ENCODE peak calls at places on chromosome 18, in six cellular contexts. One of them, this sample, is unnamed.

GRCh38 chr18:57243624-57244179 is 96.8 kb downstream of the BOD1L2 start:
- DNase-seq in endothelial cell of umbilical vein: no peak
- DNase-seq in GM23338: no peak
- DNase-seq in H1: no peak
- DNase-seq in K562: no peak
- DNase-seq in HCT116: no peak
- DNase-seq in this sample: no peak

GRCh38 chr18:24400587-24400986 is 3.0 kb upstream of the OSBPL1A start:
- DNase-seq in K562: no peak
- DNase-seq in GM23338: no peak
- DNase-seq in H1: no peak
- DNase-seq in endothelial cell of umbilical vein: peak
- DNase-seq in HCT116: no peak
- DNase-seq in this sample: no peak

GRCh38 chr18:27378396-27379094 is 193.4 kb upstream of the CHST9 start:
- DNase-seq in GM23338: no peak
- DNase-seq in HCT116: no peak
- DNase-seq in K562: no peak
- DNase-seq in H1: no peak
- DNase-seq in endothelial cell of umbilical vein: peak
- DNase-seq in this sample: no peak

GRCh38 chr18:62523631-62524442 is 1.0 kb downstream of the ZCCHC2 start:
- DNase-seq in K562: peak
- DNase-seq in H1: peak
- DNase-seq in HCT116: no peak
- DNase-seq in endothelial cell of umbilical vein: peak
- DNase-seq in GM23338: peak
- DNase-seq in this sample: no peak

GRCh38 chr18:40849856-40850255 is 1105.2 kb upstream of the PIK3C3 start:
- DNase-seq in GM23338: no peak
- DNase-seq in K562: no peak
- DNase-seq in H1: no peak
- DNase-seq in HCT116: no peak
- DNase-seq in endothelial cell of umbilical vein: no peak
- DNase-seq in this sample: no peak

GRCh38 chr18:75244336-75244735 is 33.7 kb downstream of the TSHZ1 start:
- DNase-seq in endothelial cell of umbilical vein: no peak
- DNase-seq in GM23338: peak
- DNase-seq in K562: peak
- DNase-seq in H1: peak
- DNase-seq in HCT116: no peak
- DNase-seq in this sample: no peak

GRCh38 chr18:74499633-74500032 is 3.5 kb downstream of the CNDP2 start:
- DNase-seq in GM23338: no peak
- DNase-seq in H1: no peak
- DNase-seq in HCT116: no peak
- DNase-seq in K562: peak
- DNase-seq in endothelial cell of umbilical vein: no peak
- DNase-seq in this sample: no peak

GRCh38 chr18:9825571-9826073 is 60.2 kb upstream of the TXNDC2 start:
- DNase-seq in HCT116: peak
- DNase-seq in GM23338: no peak
- DNase-seq in H1: no peak
- DNase-seq in endothelial cell of umbilical vein: peak
- DNase-seq in K562: peak
- DNase-seq in this sample: no peak

GRCh38 chr18:24443870-24444269 is 16.6 kb upstream of the HRH4 start:
- DNase-seq in K562: no peak
- DNase-seq in H1: no peak
- DNase-seq in GM23338: no peak
- DNase-seq in endothelial cell of umbilical vein: no peak
- DNase-seq in HCT116: no peak
- DNase-seq in this sample: no peak

GRCh38 chr18:67504739-67505138 is 11.8 kb downstream of the DSEL start:
- DNase-seq in endothelial cell of umbilical vein: no peak
- DNase-seq in H1: no peak
- DNase-seq in GM23338: no peak
- DNase-seq in K562: no peak
- DNase-seq in HCT116: no peak
- DNase-seq in this sample: no peak
- TF ChIP-seq EZH2 in endothelial cell of umbilical vein: no peak
- TF ChIP-seq EZH2 in H1: no peak
- TF ChIP-seq EZH2 in GM23338: no peak
- TF ChIP-seq EZH2 in K562: no peak
- TF ChIP-seq EZH2 in HCT116: no peak
- TF ChIP-seq EZH2 in this sample: no peak

GRCh38 chr18:76494181-76494540 is 881 bp downstream of the ZNF516 start:
- DNase-seq in endothelial cell of umbilical vein: no peak
- DNase-seq in GM23338: peak
- DNase-seq in H1: no peak
- DNase-seq in K562: no peak
- DNase-seq in HCT116: no peak
- DNase-seq in this sample: no peak

GRCh38 chr18:76495435-76496199 is 575 bp upstream of the ZNF516 start:
- DNase-seq in HCT116: no peak
- DNase-seq in GM23338: peak
- DNase-seq in K562: no peak
- DNase-seq in H1: peak
- DNase-seq in endothelial cell of umbilical vein: no peak
- DNase-seq in this sample: no peak

GRCh38 chr18:76494541-76495403 is at the start of gene ZNF516:
- DNase-seq in H1: no peak
- DNase-seq in endothelial cell of umbilical vein: no peak
- DNase-seq in GM23338: peak
- DNase-seq in K562: no peak
- DNase-seq in HCT116: no peak
- DNase-seq in this sample: no peak

GRCh38 chr18:76498064-76498463 is 3.0 kb upstream of the ZNF516 start:
- DNase-seq in GM23338: no peak
- DNase-seq in K562: no peak
- DNase-seq in endothelial cell of umbilical vein: no peak
- DNase-seq in HCT116: no peak
- DNase-seq in H1: no peak
- DNase-seq in this sample: no peak

GRCh38 chr18:76496200-76496890 is 1.3 kb upstream of the ZNF516 start:
- DNase-seq in GM23338: peak
- DNase-seq in H1: peak
- DNase-seq in K562: peak
- DNase-seq in HCT116: no peak
- DNase-seq in endothelial cell of umbilical vein: no peak
- DNase-seq in this sample: no peak
- TF ChIP-seq POLR2AphosphoS5 in GM23338: peak
- TF ChIP-seq POLR2AphosphoS5 in H1: peak
- TF ChIP-seq POLR2AphosphoS5 in K562: no peak
- TF ChIP-seq POLR2AphosphoS5 in HCT116: peak
- TF ChIP-seq POLR2AphosphoS5 in endothelial cell of umbilical vein: no peak
- TF ChIP-seq POLR2AphosphoS5 in this sample: no peak

GRCh38 chr18:44988821-44989587 is 308.3 kb downstream of the SETBP1 start:
- DNase-seq in endothelial cell of umbilical vein: no peak
- DNase-seq in H1: no peak
- DNase-seq in HCT116: no peak
- DNase-seq in GM23338: no peak
- DNase-seq in K562: no peak
- DNase-seq in this sample: no peak
- TF ChIP-seq EZH2 in endothelial cell of umbilical vein: no peak
- TF ChIP-seq EZH2 in H1: no peak
- TF ChIP-seq EZH2 in HCT116: no peak
- TF ChIP-seq EZH2 in GM23338: no peak
- TF ChIP-seq EZH2 in K562: no peak
- TF ChIP-seq EZH2 in this sample: no peak

GRCh38 chr18:22551536-22552151 is 133.9 kb upstream of the CTAGE1 start:
- DNase-seq in H1: no peak
- DNase-seq in endothelial cell of umbilical vein: peak
- DNase-seq in HCT116: peak
- DNase-seq in GM23338: no peak
- DNase-seq in K562: no peak
- DNase-seq in this sample: no peak

GRCh38 chr18:22550366-22550765 is 132.7 kb upstream of the CTAGE1 start:
- DNase-seq in H1: no peak
- DNase-seq in HCT116: no peak
- DNase-seq in GM23338: no peak
- DNase-seq in endothelial cell of umbilical vein: no peak
- DNase-seq in K562: no peak
- DNase-seq in this sample: no peak

GRCh38 chr18:22550861-22551260 is 133.1 kb upstream of the CTAGE1 start:
- DNase-seq in H1: no peak
- DNase-seq in K562: no peak
- DNase-seq in HCT116: no peak
- DNase-seq in endothelial cell of umbilical vein: no peak
- DNase-seq in GM23338: no peak
- DNase-seq in this sample: no peak

GRCh38 chr18:22552254-22552653 is 134.5 kb upstream of the CTAGE1 start:
- DNase-seq in GM23338: no peak
- DNase-seq in endothelial cell of umbilical vein: no peak
- DNase-seq in HCT116: no peak
- DNase-seq in K562: no peak
- DNase-seq in H1: no peak
- DNase-seq in this sample: no peak

DNA sequence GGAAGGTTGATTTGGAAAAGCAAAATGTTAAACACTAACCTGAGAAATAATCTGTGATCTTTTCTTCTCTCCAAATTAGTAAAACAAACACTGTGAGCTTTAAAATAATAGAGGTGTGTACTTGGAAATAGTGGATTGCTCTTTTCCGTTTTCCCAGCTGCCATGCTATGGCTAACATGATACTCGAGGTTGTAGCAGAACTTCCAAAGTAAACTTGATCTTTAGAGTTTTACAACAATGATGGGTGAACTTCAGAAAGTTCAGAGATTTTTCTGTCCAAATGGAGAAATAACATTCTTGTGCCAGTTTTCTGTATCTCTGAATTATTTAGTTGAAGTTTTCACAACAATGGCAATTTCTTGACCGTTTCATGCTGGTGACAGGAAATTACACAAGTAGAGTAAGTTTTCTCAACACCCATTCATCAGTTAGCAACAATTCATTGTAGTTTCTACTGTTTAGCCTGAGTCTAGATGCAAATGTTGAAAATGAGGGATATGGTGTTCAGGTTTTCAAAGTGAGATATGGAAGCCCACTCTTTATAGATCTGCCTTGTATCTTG is 135.3 kb upstream of the CTAGE1 start:
- DNase-seq in GM23338: no peak
- DNase-seq in HCT116: no peak
- DNase-seq in endothelial cell of umbilical vein: peak
- DNase-seq in K562: no peak
- DNase-seq in H1: no peak
- DNase-seq in this sample: no peak
- TF ChIP-seq POLR2AphosphoS5 in GM23338: no peak
- TF ChIP-seq POLR2AphosphoS5 in HCT116: no peak
- TF ChIP-seq POLR2AphosphoS5 in endothelial cell of umbilical vein: no peak
- TF ChIP-seq POLR2AphosphoS5 in K562: no peak
- TF ChIP-seq POLR2AphosphoS5 in H1: no peak
- TF ChIP-seq POLR2AphosphoS5 in this sample: no peak

GRCh38 chr18:47247036-47247832 is 4.2 kb downstream of the SKOR2 start:
- DNase-seq in GM23338: peak
- DNase-seq in H1: peak
- DNase-seq in K562: no peak
- DNase-seq in endothelial cell of umbilical vein: no peak
- DNase-seq in HCT116: no peak
- DNase-seq in this sample: no peak
- TF ChIP-seq EZH2 in GM23338: no peak
- TF ChIP-seq EZH2 in H1: peak
- TF ChIP-seq EZH2 in K562: no peak
- TF ChIP-seq EZH2 in endothelial cell of umbilical vein: peak
- TF ChIP-seq EZH2 in HCT116: no peak
- TF ChIP-seq EZH2 in this sample: no peak

DNA sequence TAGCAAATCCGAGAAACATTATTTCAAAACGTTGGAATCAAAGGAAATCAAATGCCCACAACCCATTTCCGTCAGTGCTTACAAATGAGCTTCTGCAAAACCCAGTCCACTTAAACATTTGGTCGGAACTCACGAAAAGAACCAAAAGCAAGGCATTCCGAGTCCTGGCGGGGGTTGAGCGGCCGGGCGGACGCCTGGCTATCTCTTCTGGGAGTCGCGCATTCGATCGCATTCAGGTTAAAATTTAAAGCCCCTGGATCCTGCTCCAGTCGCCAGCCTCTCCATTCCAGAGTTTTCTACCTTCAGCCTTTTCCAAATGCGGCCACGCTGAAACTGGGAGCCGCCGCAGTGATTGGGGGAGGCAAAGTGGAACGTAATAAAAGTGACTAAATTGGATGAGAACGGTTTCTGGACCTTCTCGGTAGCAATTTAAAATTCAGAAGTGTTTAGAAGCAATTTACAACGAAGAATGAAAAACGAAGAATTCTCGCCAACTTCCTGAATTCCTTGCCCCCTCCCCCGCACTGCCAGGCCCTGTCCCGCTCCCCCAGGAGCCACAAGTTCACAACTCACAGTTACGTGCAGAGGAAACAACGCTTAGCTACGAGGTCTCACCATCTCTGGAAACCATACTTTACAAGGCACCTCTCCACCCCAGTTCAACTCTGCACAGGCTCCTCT is 1.8 kb upstream of the GATA6 start:
- DNase-seq in H1: peak
- DNase-seq in HCT116: no peak
- DNase-seq in endothelial cell of umbilical vein: peak
- DNase-seq in GM23338: peak
- DNase-seq in K562: no peak
- DNase-seq in this sample: no peak
- TF ChIP-seq POLR2AphosphoS5 in H1: no peak
- TF ChIP-seq POLR2AphosphoS5 in HCT116: no peak
- TF ChIP-seq POLR2AphosphoS5 in endothelial cell of umbilical vein: no peak
- TF ChIP-seq POLR2AphosphoS5 in GM23338: no peak
- TF ChIP-seq POLR2AphosphoS5 in K562: no peak
- TF ChIP-seq POLR2AphosphoS5 in this sample: no peak

GRCh38 chr18:3790702-3791101 is 340.7 kb downstream of the TGIF1 start:
- DNase-seq in K562: no peak
- DNase-seq in GM23338: no peak
- DNase-seq in H1: no peak
- DNase-seq in endothelial cell of umbilical vein: peak
- DNase-seq in HCT116: no peak
- DNase-seq in this sample: no peak

GRCh38 chr18:3789525-3789924 is 339.6 kb downstream of the TGIF1 start:
- DNase-seq in endothelial cell of umbilical vein: no peak
- DNase-seq in H1: no peak
- DNase-seq in K562: no peak
- DNase-seq in HCT116: no peak
- DNase-seq in GM23338: no peak
- DNase-seq in this sample: no peak

GRCh38 chr18:3782901-3783300 is 332.9 kb downstream of the TGIF1 start:
- DNase-seq in K562: no peak
- DNase-seq in HCT116: no peak
- DNase-seq in endothelial cell of umbilical vein: no peak
- DNase-seq in GM23338: no peak
- DNase-seq in H1: no peak
- DNase-seq in this sample: no peak

GRCh38 chr18:3784949-3785348 is 335.0 kb downstream of the TGIF1 start:
- DNase-seq in H1: no peak
- DNase-seq in GM23338: no peak
- DNase-seq in HCT116: no peak
- DNase-seq in K562: no peak
- DNase-seq in endothelial cell of umbilical vein: no peak
- DNase-seq in this sample: no peak
- TF ChIP-seq EZH2 in H1: no peak
- TF ChIP-seq EZH2 in GM23338: no peak
- TF ChIP-seq EZH2 in HCT116: no peak
- TF ChIP-seq EZH2 in K562: no peak
- TF ChIP-seq EZH2 in endothelial cell of umbilical vein: no peak
- TF ChIP-seq EZH2 in this sample: no peak

GRCh38 chr18:21163647-21164625 is 52.3 kb upstream of the ROCK1 start:
- DNase-seq in HCT116: no peak
- DNase-seq in GM23338: no peak
- DNase-seq in K562: no peak
- DNase-seq in endothelial cell of umbilical vein: no peak
- DNase-seq in H1: no peak
- DNase-seq in this sample: no peak
- TF ChIP-seq POLR2AphosphoS5 in HCT116: no peak
- TF ChIP-seq POLR2AphosphoS5 in GM23338: no peak
- TF ChIP-seq POLR2AphosphoS5 in K562: no peak
- TF ChIP-seq POLR2AphosphoS5 in endothelial cell of umbilical vein: no peak
- TF ChIP-seq POLR2AphosphoS5 in H1: no peak
- TF ChIP-seq POLR2AphosphoS5 in this sample: no peak